ENCODE peak calls at places on chromosomes 13 and 19, in ten cellular contexts. X is fibroblast of pulmonary artery, J is endothelial cell, O is cardiac fibroblast, T is fibroblast of lung, R is lower lobe of right lung, H is SK-N-SH, W is fibroblast of the aortic adventitia, F is RWPE1, C is progenitor cell of endocrine pancreas. N is an unnamed sample.

GRCh38 chr19:33390908-33391630 is 17.6 kb downstream of the CEBPG start:
- DNase-seq in X (no peak), J (no peak), O (no peak), T (no peak), R (no peak), H (peak), W (no peak), F (no peak), C (no peak), N (no peak)

GRCh38 chr19:34489175-34489574 is 7.6 kb downstream of the WTIP start:
- DNase-seq in X (no peak), J (no peak), O (no peak), T (no peak), R (no peak), H (no peak), W (no peak), F (no peak), C (no peak), N (no peak)

GRCh38 chr19:1222394-1222793 is 15.4 kb downstream of the CBARP start:
- DNase-seq in X (no peak), J (no peak), O (no peak), T (no peak), R (no peak), H (peak), W (no peak), F (no peak), C (no peak), N (no peak)

GRCh38 chr13:113879017-113879416 is 15.1 kb upstream of the GAS6 start:
- DNase-seq in X (no peak), J (no peak), O (no peak), T (no peak), R (no peak), H (no peak), W (no peak), F (no peak), C (no peak), N (no peak)

GRCh38 chr13:109243311-109243951 is 543.0 kb downstream of the IRS2 start:
- DNase-seq in X (peak), J (no peak), O (peak), T (peak), R (no peak), H (no peak), W (peak), F (peak), C (no peak), N (no peak)

GRCh38 chr19:10690351-10690781 is 10.9 kb upstream of the QTRT1 start:
- DNase-seq in X (peak), J (no peak), O (peak), T (peak), R (no peak), H (no peak), W (peak), F (no peak), C (no peak), N (no peak)

GRCh38 chr13:94494021-94494420 is 14.5 kb upstream of the DCT start:
- DNase-seq in X (no peak), J (no peak), O (no peak), T (no peak), R (no peak), H (peak), W (no peak), F (no peak), C (no peak), N (no peak)

GRCh38 chr13:100674363-100674847 is at the start of gene TMTC4:
- DNase-seq in X (no peak), J (peak), O (no peak), T (no peak), R (no peak), H (peak), W (no peak), F (no peak), C (peak), N (no peak)

GRCh38 chr13:24277721-24278120 is 31.7 kb upstream of the C1QTNF9 start:
- DNase-seq in X (no peak), J (no peak), O (no peak), T (no peak), R (no peak), H (no peak), W (no peak), F (no peak), C (no peak), N (no peak)

GRCh38 chr13:109026266-109026665 is 396.9 kb downstream of the MYO16 start:
- DNase-seq in X (no peak), J (no peak), O (no peak), T (no peak), R (no peak), H (no peak), W (no peak), F (no peak), C (no peak), N (no peak)

GRCh38 chr19:55390461-55390880 is 4.7 kb downstream of the RPL28 start:
- DNase-seq in X (no peak), J (no peak), O (no peak), T (no peak), R (no peak), H (no peak), W (no peak), F (no peak), C (no peak), N (no peak)

GRCh38 chr19:10861118-10861651 is 10.2 kb upstream of the CARM1 start:
- DNase-seq in X (peak), J (peak), O (peak), T (no peak), R (peak), H (no peak), W (no peak), F (no peak), C (no peak), N (no peak)

GRCh38 chr19:395467-395866 is 13.5 kb downstream of the C2CD4C start:
- DNase-seq in X (no peak), J (no peak), O (no peak), T (no peak), R (no peak), H (no peak), W (no peak), F (no peak), C (no peak), N (no peak)

GRCh38 chr13:98174995-98175394 is 2.1 kb downstream of the RNF113B start:
- DNase-seq in X (no peak), J (no peak), O (no peak), T (no peak), R (no peak), H (no peak), W (no peak), F (no peak), C (no peak), N (no peak)

GRCh38 chr19:47608074-47608907 is 643 bp upstream of the BICRA start:
- DNase-seq in X (peak), J (peak), O (peak), T (peak), R (peak), H (peak), W (peak), F (peak), C (peak), N (no peak)

GRCh38 chr19:52234406-52234805 is 35.0 kb upstream of the ZNF766 start:
- DNase-seq in X (no peak), J (no peak), O (no peak), T (no peak), R (no peak), H (no peak), W (no peak), F (no peak), C (no peak), N (no peak)

GRCh38 chr13:71610876-71611275 is 256.1 kb downstream of the DACH1 start:
- DNase-seq in X (no peak), J (no peak), O (no peak), T (no peak), R (no peak), H (no peak), W (no peak), F (no peak), C (no peak), N (no peak)

GRCh38 chr19:33396701-33397535 is 23.4 kb downstream of the CEBPG start:
- DNase-seq in X (peak), J (peak), O (peak), T (no peak), R (peak), H (peak), W (no peak), F (no peak), C (no peak), N (no peak)

GRCh38 chr13:43229506-43229905 is 206.1 kb downstream of the DNAJC15 start:
- DNase-seq in X (peak), J (no peak), O (peak), T (peak), R (no peak), H (no peak), W (peak), F (no peak), C (no peak), N (no peak)

GRCh38 chr19:919157-920050 is 2.3 kb downstream of the KISS1R start:
- DNase-seq in X (no peak), J (no peak), O (no peak), T (no peak), R (no peak), H (no peak), W (no peak), F (no peak), C (no peak), N (no peak)

GRCh38 chr19:46841458-46842083 is 9.1 kb downstream of the AP2S1 start:
- DNase-seq in X (peak), J (no peak), O (peak), T (peak), R (no peak), H (no peak), W (peak), F (no peak), C (no peak), N (no peak)

GRCh38 chr13:99288069-99288468 is 19.1 kb downstream of the GPR183 start:
- DNase-seq in X (no peak), J (no peak), O (peak), T (no peak), R (no peak), H (no peak), W (no peak), F (no peak), C (no peak), N (no peak)

DNA sequence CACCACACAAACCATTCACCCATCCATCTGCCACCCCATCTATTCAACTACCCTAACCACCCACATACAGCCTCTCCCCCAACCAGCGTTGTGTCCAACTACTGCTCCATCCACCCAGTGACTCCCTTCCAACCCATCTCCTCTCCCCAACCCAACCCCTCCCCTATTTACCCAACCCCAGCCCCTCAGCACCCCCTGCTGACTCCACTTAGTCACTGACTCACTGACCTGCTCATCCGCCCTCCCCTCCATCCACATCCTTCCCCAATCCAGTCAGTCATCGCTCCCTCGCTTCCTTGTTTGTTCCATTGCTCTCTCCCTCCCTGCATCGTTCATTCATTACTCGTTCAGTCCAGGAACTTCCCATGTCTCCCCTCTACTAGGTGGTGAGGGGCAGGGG is 39.2 kb downstream of the KCNC3 start:
- DNase-seq in X (no peak), J (no peak), O (no peak), T (no peak), R (no peak), H (no peak), W (no peak), F (no peak), C (no peak), N (no peak)
- TF ChIP-seq CTCF in X (no peak), J (no peak), O (no peak), T (no peak), R (no peak), H (no peak), W (no peak), F (no peak), C (no peak), N (no peak)

GRCh38 chr19:54158812-54159351 is 639 bp downstream of the LENG1 start:
- DNase-seq in X (no peak), J (no peak), O (peak), T (no peak), R (no peak), H (no peak), W (peak), F (no peak), C (no peak), N (no peak)

GRCh38 chr19:54156953-54157352 is 2.6 kb downstream of the LENG1 start:
- DNase-seq in X (no peak), J (no peak), O (no peak), T (no peak), R (no peak), H (no peak), W (no peak), F (no peak), C (no peak), N (no peak)

GRCh38 chr19:54155694-54156093 is 3.8 kb downstream of the LENG1 start:
- DNase-seq in X (no peak), J (no peak), O (no peak), T (no peak), R (no peak), H (no peak), W (no peak), F (no peak), C (no peak), N (no peak)

GRCh38 chr19:54154603-54155345 is 4.7 kb downstream of the LENG1 start:
- DNase-seq in X (peak), J (no peak), O (no peak), T (no peak), R (no peak), H (no peak), W (no peak), F (no peak), C (no peak), N (no peak)

GRCh38 chr19:54156490-54156889 is 3.0 kb downstream of the LENG1 start:
- DNase-seq in X (no peak), J (no peak), O (no peak), T (no peak), R (no peak), H (no peak), W (no peak), F (no peak), C (no peak), N (no peak)
- TF ChIP-seq CTCF in X (no peak), J (no peak), O (no peak), T (no peak), R (no peak), H (no peak), W (no peak), F (no peak), C (no peak), N (no peak)

GRCh38 chr19:3526507-3527244 is 12.3 kb upstream of the TEKTIP1 start:
- DNase-seq in X (no peak), J (no peak), O (no peak), T (no peak), R (no peak), H (no peak), W (no peak), F (no peak), C (no peak), N (no peak)
- TF ChIP-seq CTCF in X (no peak), J (peak), O (peak), T (no peak), R (peak), H (peak), W (peak), F (no peak), C (peak), N (peak)

DNA sequence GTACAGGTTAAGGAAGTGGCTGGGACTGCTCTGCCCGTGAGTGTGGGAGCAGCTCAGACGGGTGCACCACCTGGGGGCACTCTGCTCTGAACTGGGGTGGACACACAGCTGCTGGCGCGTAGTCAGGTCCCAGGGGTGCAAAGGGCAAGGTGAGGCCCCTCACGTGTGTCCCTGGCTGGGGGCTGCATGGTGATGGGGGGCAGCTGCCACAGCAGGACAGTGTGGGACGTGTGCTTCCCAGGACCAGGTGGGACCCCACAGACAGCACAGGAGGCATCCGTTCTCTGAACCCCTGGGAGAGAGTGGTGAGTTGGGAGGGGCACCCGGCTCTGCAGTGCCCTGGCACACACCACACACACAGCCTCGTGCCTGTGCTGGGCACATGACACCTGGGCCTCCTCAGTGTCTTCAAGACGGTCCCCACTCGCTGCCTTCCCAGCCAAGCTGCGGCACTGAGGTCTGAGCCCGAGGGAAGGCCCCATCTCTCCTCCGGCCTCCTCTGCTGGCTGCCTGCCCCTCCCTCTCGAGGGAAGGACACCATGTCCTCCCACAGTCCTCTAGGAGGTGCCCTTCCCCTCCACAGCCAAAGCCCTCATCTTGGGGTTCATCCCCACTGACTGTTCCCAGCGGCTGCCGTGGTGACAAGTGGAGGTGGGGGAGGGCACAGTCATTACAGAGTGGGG is 24.7 kb downstream of the CILP2 start:
- DNase-seq in X (no peak), J (no peak), O (no peak), T (no peak), R (no peak), H (no peak), W (no peak), F (no peak), C (no peak), N (no peak)
- TF ChIP-seq CTCF in X (no peak), J (no peak), O (no peak), T (no peak), R (no peak), H (no peak), W (no peak), F (no peak), C (no peak), N (no peak)

GRCh38 chr13:30796132-30796832 is 60.9 kb downstream of the ALOX5AP start:
- DNase-seq in X (peak), J (no peak), O (peak), T (peak), R (no peak), H (no peak), W (peak), F (peak), C (no peak), N (no peak)
- TF ChIP-seq CTCF in X (no peak), J (no peak), O (no peak), T (no peak), R (no peak), H (peak), W (no peak), F (peak), C (no peak), N (no peak)

GRCh38 chr19:18208098-18208951 is 4.5 kb upstream of the RAB3A start:
- DNase-seq in X (peak), J (peak), O (peak), T (peak), R (peak), H (peak), W (peak), F (no peak), C (no peak), N (no peak)
- TF ChIP-seq CTCF in X (peak), J (peak), O (peak), T (peak), R (peak), H (peak), W (peak), F (peak), C (peak), N (peak)

GRCh38 chr13:111505175-111505777 is 184.8 kb downstream of the TEX29 start:
- DNase-seq in X (no peak), J (peak), O (no peak), T (no peak), R (no peak), H (peak), W (no peak), F (no peak), C (no peak), N (no peak)
- TF ChIP-seq CTCF in X (no peak), J (peak), O (no peak), T (no peak), R (peak), H (peak), W (no peak), F (no peak), C (peak), N (peak)

DNA sequence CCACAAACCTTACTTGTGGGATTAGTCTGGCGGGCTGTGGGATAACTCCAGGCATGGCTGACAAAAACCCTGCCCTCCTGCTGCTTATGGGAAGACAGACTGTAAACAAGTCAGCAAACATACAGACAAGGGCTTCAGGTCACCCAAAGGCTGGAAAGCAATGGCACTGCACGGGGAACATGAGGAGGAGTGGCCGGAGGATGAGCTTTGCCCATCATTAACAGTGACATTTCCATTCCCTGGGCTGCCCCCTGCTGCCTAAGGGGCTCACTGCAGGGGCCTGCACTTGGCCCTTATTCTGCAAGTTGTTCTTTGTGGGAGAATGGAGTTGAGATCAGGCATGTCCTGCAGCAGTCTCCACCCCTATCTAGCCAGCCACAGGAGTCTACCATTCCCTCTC is 91.3 kb downstream of the UQCRFS1 start:
- DNase-seq in X (no peak), J (peak), O (no peak), T (no peak), R (no peak), H (peak), W (peak), F (no peak), C (no peak), N (no peak)
- TF ChIP-seq CTCF in X (peak), J (peak), O (peak), T (peak), R (peak), H (peak), W (peak), F (no peak), C (peak), N (peak)

GRCh38 chr19:8338835-8339234 is 4.2 kb downstream of the KANK3 start:
- DNase-seq in X (no peak), J (no peak), O (no peak), T (no peak), R (no peak), H (no peak), W (no peak), F (no peak), C (no peak), N (no peak)

GRCh38 chr19:8342316-8342683 is 762 bp downstream of the KANK3 start:
- DNase-seq in X (no peak), J (peak), O (no peak), T (no peak), R (no peak), H (no peak), W (no peak), F (no peak), C (no peak), N (no peak)

GRCh38 chr19:8337728-8338127 is 5.3 kb downstream of the KANK3 start:
- DNase-seq in X (no peak), J (no peak), O (no peak), T (no peak), R (no peak), H (no peak), W (no peak), F (no peak), C (no peak), N (no peak)

GRCh38 chr19:8342684-8343482 is at the start of gene KANK3:
- DNase-seq in X (peak), J (peak), O (peak), T (peak), R (peak), H (peak), W (peak), F (peak), C (peak), N (peak)

DNA sequence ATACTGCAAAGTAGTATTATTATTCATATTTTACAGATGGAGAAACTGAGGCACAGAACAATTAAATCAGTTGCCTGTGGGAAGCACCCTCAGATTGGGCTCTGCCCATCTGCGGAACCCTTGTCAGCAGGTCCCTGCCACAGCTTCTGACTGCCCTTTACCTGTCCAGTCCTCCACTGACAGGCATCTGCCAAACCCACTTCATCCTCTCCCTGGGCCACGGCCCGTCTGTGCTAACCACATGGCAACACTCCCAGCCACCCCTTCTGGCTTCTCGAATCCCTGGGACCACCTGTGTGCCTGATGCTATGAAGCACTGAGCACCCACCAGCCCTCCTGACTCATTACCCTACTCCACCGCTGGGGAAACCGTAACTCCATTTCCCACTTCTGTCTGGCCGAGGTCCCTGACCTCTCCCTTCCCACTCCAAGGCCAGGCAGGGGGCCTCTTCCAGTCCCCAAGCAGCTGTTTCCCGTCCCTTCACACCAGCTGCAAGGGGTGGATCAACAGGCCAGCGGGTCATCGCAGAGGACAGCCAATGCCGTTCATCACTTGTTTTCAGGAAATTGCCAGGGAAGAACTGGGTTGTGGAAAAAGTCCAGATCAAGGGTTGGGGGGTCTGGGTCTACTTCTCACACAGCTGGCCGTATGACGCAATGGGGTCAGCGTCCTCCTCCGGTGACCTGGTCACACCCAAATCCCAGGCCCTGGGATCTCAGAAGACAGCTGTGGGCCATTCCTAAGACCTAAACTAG is 2.5 kb downstream of the KANK3 start:
- DNase-seq in X (peak), J (peak), O (peak), T (peak), R (peak), H (peak), W (no peak), F (no peak), C (no peak), N (no peak)
- TF ChIP-seq CTCF in X (peak), J (no peak), O (peak), T (peak), R (peak), H (peak), W (no peak), F (no peak), C (peak), N (no peak)